ENCODE peak calls at places on chromosome 15, in nine cellular contexts. W is heart left ventricle, D is retinal pigment epithelial cell, S is mammary epithelial cell, B is fibroblast of mammary gland, H is neural progenitor cell, U is right lobe of liver, C is body of pancreas, L is dorsolateral prefrontal cortex. R is an unnamed sample.

GRCh38 chr15:55827204-55827603 is 84.3 kb upstream of the PRTG start:
- DNase-seq in W (no peak), D (no peak), S (peak; percentile 63), B (no peak), H (no peak), U (no peak), C (no peak), L (no peak), R (no peak)

GRCh38 chr15:80494311-80494710 is 90.1 kb downstream of the ARNT2 start:
- DNase-seq in W (no peak), D (peak; percentile 68), S (no peak), B (peak; percentile 37), H (no peak), U (no peak), C (no peak), L (no peak), R (peak; percentile 79)

GRCh38 chr15:26722621-26723160 is 50.2 kb downstream of the GABRB3 start:
- DNase-seq in W (no peak), D (no peak), S (no peak), B (no peak), H (no peak), U (no peak), C (no peak), L (peak; percentile 59), R (no peak)

GRCh38 chr15:101684384-101684783 is 32.2 kb upstream of the TM2D3 start:
- DNase-seq in W (peak; percentile 20), D (no peak), S (peak; percentile 94), B (peak; percentile 83), H (no peak), U (no peak), C (no peak), L (no peak), R (peak; percentile 82)

GRCh38 chr15:40590635-40591105 is 3.4 kb upstream of the KNL1 start:
- DNase-seq in W (no peak), D (no peak), S (no peak), B (no peak), H (no peak), U (no peak), C (no peak), L (no peak), R (no peak)

GRCh38 chr15:60392601-60392985 is 5.2 kb downstream of the ANXA2 start:
- DNase-seq in W (no peak), D (no peak), S (peak; percentile 87), B (peak; percentile 89), H (no peak), U (no peak), C (no peak), L (no peak), R (peak; percentile 60)

GRCh38 chr15:55846108-55846707 is 103.3 kb upstream of the PRTG start:
- DNase-seq in W (peak; percentile 41), D (no peak), S (peak; percentile 65), B (peak; percentile 89), H (peak; percentile 76), U (no peak), C (peak; percentile 29), L (no peak), R (peak; percentile 67)

GRCh38 chr15:90336705-90337141 is 15.4 kb upstream of the ZNF774 start:
- DNase-seq in W (no peak), D (no peak), S (peak; percentile 90), B (peak; percentile 53), H (no peak), U (no peak), C (no peak), L (no peak), R (peak; percentile 75)

GRCh38 chr15:96538506-96538905 is 208.0 kb downstream of the NR2F2 start:
- DNase-seq in W (no peak), D (no peak), S (no peak), B (no peak), H (peak; percentile 56), U (no peak), C (no peak), L (no peak), R (no peak)

GRCh38 chr15:37764733-37765191 is 169.7 kb upstream of the TMCO5A start:
- DNase-seq in W (no peak), D (no peak), S (peak; percentile 43), B (peak; percentile 83), H (peak; percentile 31), U (no peak), C (peak; percentile 51), L (no peak), R (peak; percentile 48)

GRCh38 chr15:40291088-40291574 is 8.3 kb upstream of the ANKRD63 start:
- DNase-seq in W (no peak), D (no peak), S (peak; percentile 57), B (peak; percentile 56), H (peak; percentile 87), U (no peak), C (peak; percentile 46), L (no peak), R (no peak)

GRCh38 chr15:82950746-82951370 is 1.7 kb downstream of the HOMER2 start:
- DNase-seq in W (no peak), D (no peak), S (no peak), B (no peak), H (no peak), U (no peak), C (no peak), L (no peak), R (no peak)

GRCh38 chr15:66905954-66906353 is 159.4 kb upstream of the SMAD3 start:
- DNase-seq in W (peak; percentile 2), D (no peak), S (no peak), B (no peak), H (peak; percentile 19), U (no peak), C (no peak), L (no peak), R (no peak)

DNA sequence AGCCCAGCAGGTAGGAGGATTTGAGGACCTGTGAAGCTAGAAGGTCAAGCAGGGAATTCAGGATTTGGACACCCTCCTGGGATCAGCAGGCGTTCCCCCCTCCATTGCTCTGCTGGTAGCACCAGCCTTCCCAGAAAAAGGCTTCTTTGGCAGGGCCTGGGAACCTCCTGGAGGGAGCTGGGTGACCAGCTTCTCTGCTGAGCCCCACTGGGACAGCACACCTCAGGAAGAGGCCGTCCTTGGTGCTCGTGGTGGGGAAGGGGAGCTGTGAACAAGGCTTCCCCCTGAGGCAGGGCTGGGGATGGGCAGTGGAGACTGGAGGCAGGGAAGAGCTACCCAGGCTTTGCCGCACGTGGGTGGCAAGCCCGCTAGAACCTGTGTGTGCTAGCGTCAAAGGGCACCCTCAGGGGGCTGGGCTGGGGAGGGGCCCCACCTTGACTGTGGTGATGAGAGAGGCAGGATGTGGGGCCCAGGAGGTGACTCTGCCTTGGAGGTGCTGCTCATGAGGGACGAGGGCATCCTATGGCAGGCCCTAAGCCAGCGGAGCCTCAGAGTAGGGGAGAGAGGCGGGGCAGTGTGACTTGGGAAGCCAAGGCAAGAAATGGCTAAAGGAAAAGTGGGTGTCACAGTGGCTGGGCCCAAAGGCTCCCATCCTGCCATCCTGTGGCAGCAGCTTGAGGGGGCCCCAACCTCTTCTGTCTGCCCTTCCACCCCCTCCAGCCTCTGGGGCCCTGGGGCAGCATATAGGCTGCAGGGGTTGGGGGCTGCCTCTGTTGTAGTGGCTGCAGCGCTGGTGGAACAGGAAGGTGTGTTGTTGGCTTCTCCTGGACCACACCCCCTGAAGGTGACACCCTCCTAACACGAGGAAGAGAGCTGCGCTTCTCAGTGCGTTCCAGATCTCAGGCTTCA is 20.7 kb downstream of the KLF13 start:
- DNase-seq in W (peak; percentile 30), D (no peak), S (no peak), B (no peak), H (no peak), U (no peak), C (no peak), L (no peak), R (no peak)
- H3K4me3 ChIP-seq in W (no peak overlapping the region), D (no peak overlapping the region), S (no peak overlapping the region), B (no peak overlapping the region), H (no peak overlapping the region), U (no peak overlapping the region), C (no peak overlapping the region), L (no peak overlapping the region), R (no peak overlapping the region)

DNA sequence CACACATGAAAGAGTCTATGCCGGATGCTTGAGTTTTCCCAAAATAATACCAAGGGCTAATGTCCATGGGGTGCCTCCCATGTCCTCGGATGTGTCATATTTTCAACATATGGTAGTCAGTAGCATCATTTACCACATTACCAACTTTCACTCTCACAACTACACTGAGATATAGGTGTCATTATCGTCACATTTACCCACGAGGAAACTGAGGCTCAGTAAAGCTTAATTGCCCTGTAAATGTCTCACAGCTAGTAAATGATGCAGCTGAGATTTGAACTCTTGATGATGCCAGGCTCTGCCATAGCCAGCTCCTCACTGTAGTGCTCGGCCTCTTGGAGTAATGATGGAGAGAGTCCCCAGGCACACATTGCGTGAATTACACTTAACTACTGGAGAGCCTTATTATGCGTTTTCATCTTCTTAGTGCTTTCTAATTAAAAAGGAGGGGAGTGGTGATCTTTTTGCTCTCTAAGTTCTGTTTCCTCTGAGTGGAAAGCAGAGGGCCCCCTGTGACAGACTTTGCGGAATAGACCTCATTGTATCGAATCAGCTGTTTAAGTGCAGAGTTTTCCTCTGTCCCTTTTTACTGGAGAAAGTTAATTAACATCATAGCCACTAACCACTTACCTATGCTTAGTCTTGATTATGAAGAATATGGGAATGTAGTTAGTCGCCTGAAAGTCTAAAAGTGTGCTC is 142.0 kb upstream of the SLCO3A1 start:
- DNase-seq in W (no peak), D (no peak), S (no peak), B (no peak), H (no peak), U (no peak), C (no peak), L (no peak), R (no peak)
- H3K4me3 ChIP-seq in W (no peak overlapping the region), D (no peak overlapping the region), S (no peak overlapping the region), B (no peak overlapping the region), H (no peak overlapping the region), U (no peak overlapping the region), C (no peak overlapping the region), L (no peak overlapping the region), R (no peak overlapping the region)

GRCh38 chr15:78407889-78408640 is 30.0 kb upstream of the IREB2 start:
- DNase-seq in W (no peak), D (no peak), S (peak; percentile 29), B (no peak), H (no peak), U (no peak), C (no peak), L (no peak), R (no peak)
- H3K4me3 ChIP-seq in W (no peak overlapping the region), D (no peak overlapping the region), S (no peak overlapping the region), B (no peak overlapping the region), H (no peak overlapping the region), U (no peak overlapping the region), C (no peak overlapping the region), L (no peak overlapping the region), R (no peak overlapping the region)

DNA sequence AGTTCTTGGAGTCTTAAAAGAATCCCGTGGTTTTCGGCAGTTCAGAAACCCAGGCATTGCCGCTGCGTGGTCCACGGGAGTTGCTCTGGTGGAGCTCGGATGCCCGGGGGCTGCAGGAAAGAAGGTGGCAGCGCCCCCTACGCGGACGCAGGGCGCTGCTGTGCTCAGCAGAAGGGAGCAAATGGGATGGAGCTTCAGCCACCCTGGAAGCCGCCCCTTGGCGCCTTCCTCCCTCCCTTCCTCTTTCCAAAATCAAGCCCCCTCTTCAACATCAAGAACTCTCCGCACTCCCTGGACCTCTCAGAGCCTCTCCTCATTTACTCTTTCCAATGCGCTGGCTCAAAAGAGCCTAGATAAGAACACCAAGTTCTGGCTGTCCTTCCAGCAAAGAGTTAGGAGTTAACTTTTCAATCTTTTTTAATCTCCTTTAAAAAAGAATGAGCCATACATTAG is 880 bp upstream of the CHRNA7 start:
- DNase-seq in W (no peak), D (no peak), S (no peak), B (no peak), H (peak; percentile 80), U (peak; percentile 32), C (peak; percentile 42), L (peak; percentile 34), R (no peak)
- H3K4me3 ChIP-seq in W (peak overlapping the region; percentile 62), D (peak overlapping the region; percentile 66), S (no peak overlapping the region), B (no peak overlapping the region), H (peak overlapping the region; percentile 58), U (no peak overlapping the region), C (peak overlapping the region; percentile 47), L (peak overlapping the region; percentile 62), R (no peak overlapping the region)

GRCh38 chr15:99100245-99101173 is 4.4 kb upstream of the SYNM start:
- DNase-seq in W (peak; percentile 79), D (no peak), S (peak; percentile 50), B (peak; percentile 68), H (peak; percentile 90), U (peak; percentile 86), C (peak; percentile 84), L (peak; percentile 84), R (peak; percentile 69)
- H3K4me3 ChIP-seq in W (peak overlapping the region; percentile 50), D (peak overlapping the region; percentile 46), S (peak overlapping the region; percentile 23), B (peak overlapping the region; percentile 36), H (peak overlapping the region; percentile 50), U (no peak overlapping the region), C (no peak overlapping the region), L (peak overlapping the region; percentile 73), R (peak overlapping the region; percentile 32)

R was measured in SJSA1.